ENCODE peak calls at places on chromosomes 3 and 15, in seven cellular contexts. One of them, this sample, is unnamed.

GRCh38 chr15:69613182-69613581 is 160.6 kb downstream of the RPLP1 start:
- DNase-seq in mesenchymal stem cell: no peak
- DNase-seq in IMR-90: no peak
- DNase-seq in mesendoderm: no peak
- DNase-seq in H1: no peak
- DNase-seq in trophoblast cell: no peak
- DNase-seq in H9: no peak
- DNase-seq in this sample: no peak

GRCh38 chr3:57163751-57164150 is 1.4 kb downstream of the IL17RD start:
- DNase-seq in mesenchymal stem cell: no peak
- DNase-seq in IMR-90: no peak
- DNase-seq in mesendoderm: peak; percentile 41
- DNase-seq in H1: no peak
- DNase-seq in trophoblast cell: peak; percentile 35
- DNase-seq in H9: no peak
- DNase-seq in this sample: no peak

GRCh38 chr15:77311020-77311419 is 108.9 kb downstream of the PEAK1 start:
- DNase-seq in mesenchymal stem cell: no peak
- DNase-seq in IMR-90: no peak
- DNase-seq in mesendoderm: no peak
- DNase-seq in H1: no peak
- DNase-seq in trophoblast cell: no peak
- DNase-seq in H9: no peak
- DNase-seq in this sample: no peak

GRCh38 chr3:40009991-40010390 is 200.6 kb downstream of the MYRIP start:
- DNase-seq in mesenchymal stem cell: no peak
- DNase-seq in IMR-90: no peak
- DNase-seq in mesendoderm: no peak
- DNase-seq in H1: no peak
- DNase-seq in trophoblast cell: no peak
- DNase-seq in H9: no peak
- DNase-seq in this sample: no peak

GRCh38 chr15:69615756-69616155 is 163.1 kb downstream of the RPLP1 start:
- DNase-seq in mesenchymal stem cell: no peak
- DNase-seq in IMR-90: no peak
- DNase-seq in mesendoderm: no peak
- DNase-seq in H1: no peak
- DNase-seq in trophoblast cell: no peak
- DNase-seq in H9: no peak
- DNase-seq in this sample: no peak

GRCh38 chr15:71634820-71635219 is 175.5 kb upstream of the NR2E3 start:
- DNase-seq in mesenchymal stem cell: peak; percentile 22
- DNase-seq in IMR-90: no peak
- DNase-seq in mesendoderm: peak; percentile 81
- DNase-seq in H1: no peak
- DNase-seq in trophoblast cell: no peak
- DNase-seq in H9: no peak
- DNase-seq in this sample: peak; percentile 21

GRCh38 chr15:101232677-101233076 is 19.2 kb downstream of the CHSY1 start:
- DNase-seq in mesenchymal stem cell: no peak
- DNase-seq in IMR-90: no peak
- DNase-seq in mesendoderm: peak; percentile 19
- DNase-seq in H1: no peak
- DNase-seq in trophoblast cell: no peak
- DNase-seq in H9: no peak
- DNase-seq in this sample: no peak

GRCh38 chr3:56119575-56120349 is 348.5 kb downstream of the ERC2 start:
- DNase-seq in mesenchymal stem cell: peak; percentile 43
- DNase-seq in IMR-90: peak; percentile 18
- DNase-seq in mesendoderm: no peak
- DNase-seq in H1: no peak
- DNase-seq in trophoblast cell: no peak
- DNase-seq in H9: no peak
- DNase-seq in this sample: no peak

GRCh38 chr3:62372621-62373041 is 719 bp downstream of the FEZF2 start:
- DNase-seq in mesenchymal stem cell: no peak
- DNase-seq in IMR-90: no peak
- DNase-seq in mesendoderm: peak; percentile 43
- DNase-seq in H1: no peak
- DNase-seq in trophoblast cell: no peak
- DNase-seq in H9: peak; percentile 53
- DNase-seq in this sample: no peak

GRCh38 chr15:42719051-42719450 is 17.9 kb downstream of the CDAN1 start:
- DNase-seq in mesenchymal stem cell: no peak
- DNase-seq in IMR-90: no peak
- DNase-seq in mesendoderm: no peak
- DNase-seq in H1: no peak
- DNase-seq in trophoblast cell: no peak
- DNase-seq in H9: no peak
- DNase-seq in this sample: no peak

GRCh38 chr15:41790756-41791546 is 16.7 kb downstream of the MAPKBP1 start:
- DNase-seq in mesenchymal stem cell: peak; percentile 90
- DNase-seq in IMR-90: peak; percentile 79
- DNase-seq in mesendoderm: peak; percentile 76
- DNase-seq in H1: no peak
- DNase-seq in trophoblast cell: no peak
- DNase-seq in H9: no peak
- DNase-seq in this sample: no peak

GRCh38 chr15:70474682-70475438 is 288.5 kb downstream of the UACA start:
- DNase-seq in mesenchymal stem cell: peak; percentile 68
- DNase-seq in IMR-90: peak; percentile 96
- DNase-seq in mesendoderm: no peak
- DNase-seq in H1: no peak
- DNase-seq in trophoblast cell: peak; percentile 52
- DNase-seq in H9: no peak
- DNase-seq in this sample: no peak

GRCh38 chr3:52230889-52231499 is 5.5 kb upstream of the TLR9 start:
- DNase-seq in mesenchymal stem cell: no peak
- DNase-seq in IMR-90: no peak
- DNase-seq in mesendoderm: no peak
- DNase-seq in H1: no peak
- DNase-seq in trophoblast cell: no peak
- DNase-seq in H9: no peak
- DNase-seq in this sample: no peak

GRCh38 chr3:101011086-101011485 is 17.9 kb upstream of the ABI3BP start:
- DNase-seq in mesenchymal stem cell: no peak
- DNase-seq in IMR-90: peak; percentile 13
- DNase-seq in mesendoderm: no peak
- DNase-seq in H1: no peak
- DNase-seq in trophoblast cell: no peak
- DNase-seq in H9: no peak
- DNase-seq in this sample: no peak

GRCh38 chr15:67543348-67543718 is 830 bp downstream of the MAP2K5 start:
- DNase-seq in mesenchymal stem cell: peak; percentile 23
- DNase-seq in IMR-90: peak; percentile 5
- DNase-seq in mesendoderm: no peak
- DNase-seq in H1: no peak
- DNase-seq in trophoblast cell: peak; percentile 7
- DNase-seq in H9: no peak
- DNase-seq in this sample: no peak

GRCh38 chr3:11583638-11584046 is 60.1 kb downstream of the VGLL4 start:
- DNase-seq in mesenchymal stem cell: no peak
- DNase-seq in IMR-90: peak; percentile 57
- DNase-seq in mesendoderm: no peak
- DNase-seq in H1: no peak
- DNase-seq in trophoblast cell: no peak
- DNase-seq in H9: no peak
- DNase-seq in this sample: no peak

GRCh38 chr15:42138968-42139386 is 17.5 kb downstream of the PLA2G4F start:
- DNase-seq in mesenchymal stem cell: no peak
- DNase-seq in IMR-90: no peak
- DNase-seq in mesendoderm: peak; percentile 60
- DNase-seq in H1: peak; percentile 29
- DNase-seq in trophoblast cell: no peak
- DNase-seq in H9: peak; percentile 25
- DNase-seq in this sample: no peak

GRCh38 chr3:195095704-195096036 is 175.3 kb downstream of the XXYLT1 start:
- DNase-seq in mesenchymal stem cell: no peak
- DNase-seq in IMR-90: peak; percentile 52
- DNase-seq in mesendoderm: no peak
- DNase-seq in H1: no peak
- DNase-seq in trophoblast cell: no peak
- DNase-seq in H9: no peak
- DNase-seq in this sample: no peak

GRCh38 chr3:17162116-17162515 is 277.4 kb downstream of the PLCL2 start:
- DNase-seq in mesenchymal stem cell: no peak
- DNase-seq in IMR-90: no peak
- DNase-seq in mesendoderm: no peak
- DNase-seq in H1: no peak
- DNase-seq in trophoblast cell: no peak
- DNase-seq in H9: no peak
- DNase-seq in this sample: no peak

GRCh38 chr3:136734382-136735070 is 17.7 kb downstream of the STAG1 start:
- DNase-seq in mesenchymal stem cell: peak; percentile 33
- DNase-seq in IMR-90: no peak
- DNase-seq in mesendoderm: peak; percentile 36
- DNase-seq in H1: no peak
- DNase-seq in trophoblast cell: no peak
- DNase-seq in H9: no peak
- DNase-seq in this sample: no peak

GRCh38 chr3:42432485-42432884 is 22.1 kb upstream of the LYZL4 start:
- DNase-seq in mesenchymal stem cell: no peak
- DNase-seq in IMR-90: no peak
- DNase-seq in mesendoderm: no peak
- DNase-seq in H1: no peak
- DNase-seq in trophoblast cell: no peak
- DNase-seq in H9: no peak
- DNase-seq in this sample: no peak
- H4K8ac ChIP-seq in mesenchymal stem cell: no peak overlapping the region
- H4K8ac ChIP-seq in IMR-90: no peak overlapping the region
- H4K8ac ChIP-seq in mesendoderm: no peak overlapping the region
- H4K8ac ChIP-seq in H1: no peak overlapping the region
- H4K8ac ChIP-seq in trophoblast cell: no peak overlapping the region
- H4K8ac ChIP-seq in H9: no peak overlapping the region
- H4K8ac ChIP-seq in this sample: no peak overlapping the region

GRCh38 chr15:45450468-45450867 is 72.1 kb downstream of the SLC30A4 start:
- DNase-seq in mesenchymal stem cell: no peak
- DNase-seq in IMR-90: no peak
- DNase-seq in mesendoderm: no peak
- DNase-seq in H1: no peak
- DNase-seq in trophoblast cell: no peak
- DNase-seq in H9: no peak
- DNase-seq in this sample: no peak
- H3K79me1 ChIP-seq in mesenchymal stem cell: no peaks in the 10 kb centered on the region
- H3K79me1 ChIP-seq in IMR-90: no peaks in the 10 kb centered on the region
- H3K79me1 ChIP-seq in mesendoderm: no peaks in the 10 kb centered on the region
- H3K79me1 ChIP-seq in H1: no peaks in the 10 kb centered on the region
- H3K79me1 ChIP-seq in trophoblast cell: peaks cover 15% of the 10 kb centered on the region
- H3K79me1 ChIP-seq in H9: no peaks in the 10 kb centered on the region
- H3K79me1 ChIP-seq in this sample: no peaks in the 10 kb centered on the region

GRCh38 chr15:93127286-93127685 is 38.3 kb upstream of the RGMA start:
- DNase-seq in mesenchymal stem cell: no peak
- DNase-seq in IMR-90: no peak
- DNase-seq in mesendoderm: no peak
- DNase-seq in H1: no peak
- DNase-seq in trophoblast cell: no peak
- DNase-seq in H9: no peak
- DNase-seq in this sample: no peak

GRCh38 chr15:93130111-93130510 is 41.1 kb upstream of the RGMA start:
- DNase-seq in mesenchymal stem cell: no peak
- DNase-seq in IMR-90: no peak
- DNase-seq in mesendoderm: no peak
- DNase-seq in H1: no peak
- DNase-seq in trophoblast cell: no peak
- DNase-seq in H9: no peak
- DNase-seq in this sample: no peak

GRCh38 chr15:93135459-93135858 is 46.4 kb upstream of the RGMA start:
- DNase-seq in mesenchymal stem cell: no peak
- DNase-seq in IMR-90: no peak
- DNase-seq in mesendoderm: no peak
- DNase-seq in H1: no peak
- DNase-seq in trophoblast cell: no peak
- DNase-seq in H9: no peak
- DNase-seq in this sample: no peak

GRCh38 chr15:93135997-93136397 is 47.0 kb upstream of the RGMA start:
- DNase-seq in mesenchymal stem cell: no peak
- DNase-seq in IMR-90: no peak
- DNase-seq in mesendoderm: no peak
- DNase-seq in H1: no peak
- DNase-seq in trophoblast cell: no peak
- DNase-seq in H9: no peak
- DNase-seq in this sample: no peak

GRCh38 chr15:93131485-93132075 is 42.6 kb upstream of the RGMA start:
- DNase-seq in mesenchymal stem cell: no peak
- DNase-seq in IMR-90: no peak
- DNase-seq in mesendoderm: no peak
- DNase-seq in H1: no peak
- DNase-seq in trophoblast cell: no peak
- DNase-seq in H9: no peak
- DNase-seq in this sample: no peak
- H2AK5ac ChIP-seq in mesenchymal stem cell: no peak overlapping the region
- H2AK5ac ChIP-seq in IMR-90: no peak overlapping the region
- H2AK5ac ChIP-seq in mesendoderm: no peak overlapping the region
- H2AK5ac ChIP-seq in H1: no peak overlapping the region
- H2AK5ac ChIP-seq in trophoblast cell: no peak overlapping the region
- H2AK5ac ChIP-seq in H9: no peak overlapping the region
- H2AK5ac ChIP-seq in this sample: no peak overlapping the region

GRCh38 chr15:48634096-48634495 is 11.4 kb downstream of the FBN1 start:
- DNase-seq in mesenchymal stem cell: no peak
- DNase-seq in IMR-90: no peak
- DNase-seq in mesendoderm: no peak
- DNase-seq in H1: no peak
- DNase-seq in trophoblast cell: peak; percentile 82
- DNase-seq in H9: no peak
- DNase-seq in this sample: no peak

GRCh38 chr15:48628832-48629231 is 16.7 kb downstream of the FBN1 start:
- DNase-seq in mesenchymal stem cell: no peak
- DNase-seq in IMR-90: peak; percentile 36
- DNase-seq in mesendoderm: no peak
- DNase-seq in H1: no peak
- DNase-seq in trophoblast cell: no peak
- DNase-seq in H9: no peak
- DNase-seq in this sample: no peak

GRCh38 chr15:48632651-48633050 is 12.9 kb downstream of the FBN1 start:
- DNase-seq in mesenchymal stem cell: no peak
- DNase-seq in IMR-90: no peak
- DNase-seq in mesendoderm: no peak
- DNase-seq in H1: no peak
- DNase-seq in trophoblast cell: no peak
- DNase-seq in H9: no peak
- DNase-seq in this sample: no peak

GRCh38 chr15:48630245-48630644 is 15.3 kb downstream of the FBN1 start:
- DNase-seq in mesenchymal stem cell: no peak
- DNase-seq in IMR-90: no peak
- DNase-seq in mesendoderm: no peak
- DNase-seq in H1: no peak
- DNase-seq in trophoblast cell: no peak
- DNase-seq in H9: no peak
- DNase-seq in this sample: no peak

DNA sequence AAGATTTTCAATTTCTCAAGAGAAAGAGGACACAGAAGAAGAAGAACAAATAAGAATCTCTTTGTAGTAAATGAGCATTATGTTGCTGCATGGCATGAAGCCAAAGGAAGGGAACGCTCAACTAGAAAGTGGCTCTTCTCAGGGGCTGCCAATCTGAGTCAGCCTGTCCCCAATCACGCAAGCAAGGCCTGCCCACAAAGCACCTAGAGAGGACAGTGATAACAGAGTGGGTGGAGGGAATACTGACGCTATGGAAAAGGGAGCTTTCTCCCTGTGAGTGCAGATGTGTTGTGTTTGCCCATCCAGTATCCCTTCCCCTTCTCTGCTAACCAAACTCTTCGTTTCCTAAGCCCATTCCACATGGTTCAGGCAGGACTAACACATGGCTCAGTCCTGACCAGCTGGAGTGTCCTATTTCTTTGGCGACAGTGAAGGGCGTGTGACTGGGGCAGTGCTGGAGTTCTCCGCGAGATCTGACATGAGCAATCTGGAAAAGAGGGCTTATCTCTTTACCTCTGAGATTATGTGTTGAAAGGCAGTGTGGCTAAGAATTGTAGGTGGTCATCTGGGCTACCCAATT is 14.2 kb downstream of the FBN1 start:
- DNase-seq in mesenchymal stem cell: no peak
- DNase-seq in IMR-90: peak; percentile 32
- DNase-seq in mesendoderm: peak; percentile 54
- DNase-seq in H1: no peak
- DNase-seq in trophoblast cell: no peak
- DNase-seq in H9: no peak
- DNase-seq in this sample: no peak
- H4K8ac ChIP-seq in mesenchymal stem cell: peak overlapping the region; percentile 76
- H4K8ac ChIP-seq in IMR-90: no peak overlapping the region
- H4K8ac ChIP-seq in mesendoderm: no peak overlapping the region
- H4K8ac ChIP-seq in H1: no peak overlapping the region
- H4K8ac ChIP-seq in trophoblast cell: no peak overlapping the region
- H4K8ac ChIP-seq in H9: peak overlapping the region; percentile 9
- H4K8ac ChIP-seq in this sample: no peak overlapping the region

This sample was measured in neuronal stem cell.